ENCODE peak calls at places on chromosome 1, in nine cellular contexts. B, Z, R, U, S, N, Y, O and E are unnamed samples.
A peak's percentile ranks its signal among the peaks of the same experiment; 100 is the strongest.

GRCh38 chr1:233334092-233334491 is 6.6 kb downstream of the MAP3K21 start:
- DNase-seq in O (no peak), R (no peak), B (no peak), S (no peak), U (no peak), N (no peak), Z (no peak), Y (no peak), E (no peak)

GRCh38 chr1:119442756-119443155 is 27.8 kb downstream of the HSD3B2 start:
- DNase-seq in Y (no peak), N (no peak), S (no peak), R (no peak), U (no peak), B (no peak), Z (no peak), O (no peak), E (no peak)

GRCh38 chr1:90706437-90707362 is 10.4 kb downstream of the BARHL2 start:
- DNase-seq in Y (no peak), U (peak; percentile 66), B (no peak), N (peak; percentile 54), R (no peak), Z (peak; percentile 45), O (no peak), S (no peak), E (no peak)

GRCh38 chr1:119376594-119376993 is 8.0 kb downstream of the HAO2 start:
- DNase-seq in S (no peak), Y (no peak), R (no peak), Z (no peak), N (no peak), B (no peak), O (no peak), U (no peak), E (no peak)

GRCh38 chr1:218480691-218481099 is 135.6 kb downstream of the TGFB2 start:
- DNase-seq in R (no peak), Z (no peak), B (no peak), O (peak; percentile 95), U (no peak), Y (no peak), S (peak; percentile 44), N (no peak), E (peak; percentile 88)

GRCh38 chr1:208510192-208510952 is 266.2 kb upstream of the PLXNA2 start:
- DNase-seq in N (no peak), O (no peak), Y (no peak), Z (no peak), R (no peak), S (no peak), U (no peak), B (peak; percentile 60), E (peak; percentile 48)

GRCh38 chr1:67733741-67734690 is 49.0 kb downstream of the GADD45A start:
- DNase-seq in Z (no peak), R (no peak), Y (no peak), S (no peak), U (no peak), N (no peak), O (no peak), B (no peak), E (peak; percentile 82)

GRCh38 chr1:174158767-174159252 is 510 bp upstream of the RABGAP1L start:
- DNase-seq in U (no peak), Z (no peak), B (peak; percentile 2), O (no peak), S (no peak), N (no peak), Y (peak; percentile 30), R (no peak), E (no peak)

GRCh38 chr1:168972225-168972624 is 134.3 kb upstream of the ATP1B1 start:
- DNase-seq in R (no peak), O (no peak), Z (no peak), S (no peak), U (no peak), N (no peak), Y (no peak), B (no peak), E (no peak)

GRCh38 chr1:66553846-66554245 is 19.9 kb downstream of the SGIP1 start:
- DNase-seq in Z (no peak), N (no peak), U (no peak), O (peak; percentile 81), R (no peak), S (no peak), B (no peak), Y (no peak), E (peak; percentile 43)

GRCh38 chr1:183472488-183473285 is at the start of gene SMG7:
- DNase-seq in S (peak; percentile 13), U (peak; percentile 67), Z (peak; percentile 66), O (peak; percentile 12), R (no peak), N (peak; percentile 8), B (no peak), Y (peak; percentile 52), E (peak; percentile 11)

GRCh38 chr1:181789395-181789794 is 272.1 kb downstream of the ZNF648 start:
- DNase-seq in Z (no peak), R (no peak), O (no peak), Y (no peak), N (no peak), B (no peak), U (no peak), S (no peak), E (no peak)